ENCODE peak calls at places on chromosomes 3 and 15, in eight cellular contexts. One of them, this sample, is unnamed.

GRCh38 chr3:129560931-129561594 is 18.1 kb downstream of the H1-8 start:
- DNase-seq in ovary: peak
- DNase-seq in PC-3: no peak
- DNase-seq in IMR-90: peak
- DNase-seq in PC-9: no peak
- DNase-seq in SK-N-SH: peak
- DNase-seq in tibial artery: peak
- DNase-seq in lower lobe of right lung: peak
- DNase-seq in this sample: peak

GRCh38 chr15:89888214-89888804 is 5.5 kb downstream of the AP3S2 start:
- DNase-seq in ovary: no peak
- DNase-seq in PC-3: peak
- DNase-seq in IMR-90: peak
- DNase-seq in PC-9: peak
- DNase-seq in SK-N-SH: no peak
- DNase-seq in tibial artery: no peak
- DNase-seq in lower lobe of right lung: no peak
- DNase-seq in this sample: peak

GRCh38 chr3:142106536-142106935 is 42.8 kb downstream of the TFDP2 start:
- DNase-seq in ovary: no peak
- DNase-seq in PC-3: no peak
- DNase-seq in IMR-90: no peak
- DNase-seq in PC-9: no peak
- DNase-seq in SK-N-SH: no peak
- DNase-seq in tibial artery: no peak
- DNase-seq in lower lobe of right lung: no peak
- DNase-seq in this sample: no peak

GRCh38 chr15:60791216-60791615 is 312.3 kb upstream of the ICE2 start:
- DNase-seq in ovary: no peak
- DNase-seq in PC-3: no peak
- DNase-seq in IMR-90: no peak
- DNase-seq in PC-9: no peak
- DNase-seq in SK-N-SH: no peak
- DNase-seq in tibial artery: no peak
- DNase-seq in lower lobe of right lung: no peak
- DNase-seq in this sample: no peak

GRCh38 chr3:13080591-13080990 is 7.4 kb upstream of the IQSEC1 start:
- DNase-seq in ovary: no peak
- DNase-seq in PC-3: peak
- DNase-seq in IMR-90: no peak
- DNase-seq in PC-9: no peak
- DNase-seq in SK-N-SH: no peak
- DNase-seq in tibial artery: peak
- DNase-seq in lower lobe of right lung: no peak
- DNase-seq in this sample: no peak

GRCh38 chr3:187955076-187955952 is 198.6 kb upstream of the LPP start:
- DNase-seq in ovary: no peak
- DNase-seq in PC-3: peak
- DNase-seq in IMR-90: peak
- DNase-seq in PC-9: peak
- DNase-seq in SK-N-SH: no peak
- DNase-seq in tibial artery: peak
- DNase-seq in lower lobe of right lung: no peak
- DNase-seq in this sample: peak

GRCh38 chr3:5301671-5302297 is 114.3 kb downstream of the EDEM1 start:
- DNase-seq in ovary: no peak
- DNase-seq in PC-3: peak
- DNase-seq in IMR-90: peak
- DNase-seq in PC-9: no peak
- DNase-seq in SK-N-SH: no peak
- DNase-seq in tibial artery: no peak
- DNase-seq in lower lobe of right lung: no peak
- DNase-seq in this sample: no peak

GRCh38 chr3:48188266-48189201 is at the start of gene CDC25A:
- DNase-seq in ovary: peak
- DNase-seq in PC-3: peak
- DNase-seq in IMR-90: peak
- DNase-seq in PC-9: peak
- DNase-seq in SK-N-SH: peak
- DNase-seq in tibial artery: peak
- DNase-seq in lower lobe of right lung: peak
- DNase-seq in this sample: peak

GRCh38 chr3:56323986-56324420 is 144.3 kb downstream of the ERC2 start:
- DNase-seq in ovary: no peak
- DNase-seq in PC-3: peak
- DNase-seq in IMR-90: peak
- DNase-seq in PC-9: no peak
- DNase-seq in SK-N-SH: no peak
- DNase-seq in tibial artery: peak
- DNase-seq in lower lobe of right lung: no peak
- DNase-seq in this sample: peak

GRCh38 chr3:76400141-76400540 is 614.8 kb upstream of the ZNF717 start:
- DNase-seq in ovary: no peak
- DNase-seq in PC-3: peak
- DNase-seq in IMR-90: peak
- DNase-seq in PC-9: no peak
- DNase-seq in SK-N-SH: no peak
- DNase-seq in tibial artery: no peak
- DNase-seq in lower lobe of right lung: no peak
- DNase-seq in this sample: no peak

GRCh38 chr15:55526559-55527036 is 18.6 kb upstream of the DNAAF4 start:
- DNase-seq in ovary: no peak
- DNase-seq in PC-3: peak
- DNase-seq in IMR-90: peak
- DNase-seq in PC-9: no peak
- DNase-seq in SK-N-SH: peak
- DNase-seq in tibial artery: no peak
- DNase-seq in lower lobe of right lung: no peak
- DNase-seq in this sample: peak
- TF ChIP-seq CTCF in ovary: no peak
- TF ChIP-seq CTCF in PC-3: peak
- TF ChIP-seq CTCF in IMR-90: peak
- TF ChIP-seq CTCF in PC-9: peak
- TF ChIP-seq CTCF in SK-N-SH: peak
- TF ChIP-seq CTCF in tibial artery: no peak
- TF ChIP-seq CTCF in lower lobe of right lung: peak
- TF ChIP-seq CTCF in this sample: peak

GRCh38 chr3:30894521-30895289 is at the start of gene GADL1:
- DNase-seq in ovary: peak
- DNase-seq in PC-3: peak
- DNase-seq in IMR-90: peak
- DNase-seq in PC-9: no peak
- DNase-seq in SK-N-SH: peak
- DNase-seq in tibial artery: peak
- DNase-seq in lower lobe of right lung: peak
- DNase-seq in this sample: peak
- H3K4me3 ChIP-seq in ovary: peak
- H3K4me3 ChIP-seq in PC-3: peak
- H3K4me3 ChIP-seq in IMR-90: peak
- H3K4me3 ChIP-seq in PC-9: no peak
- H3K4me3 ChIP-seq in SK-N-SH: peak
- H3K4me3 ChIP-seq in tibial artery: peak
- H3K4me3 ChIP-seq in lower lobe of right lung: peak
- H3K4me3 ChIP-seq in this sample: peak

DNA sequence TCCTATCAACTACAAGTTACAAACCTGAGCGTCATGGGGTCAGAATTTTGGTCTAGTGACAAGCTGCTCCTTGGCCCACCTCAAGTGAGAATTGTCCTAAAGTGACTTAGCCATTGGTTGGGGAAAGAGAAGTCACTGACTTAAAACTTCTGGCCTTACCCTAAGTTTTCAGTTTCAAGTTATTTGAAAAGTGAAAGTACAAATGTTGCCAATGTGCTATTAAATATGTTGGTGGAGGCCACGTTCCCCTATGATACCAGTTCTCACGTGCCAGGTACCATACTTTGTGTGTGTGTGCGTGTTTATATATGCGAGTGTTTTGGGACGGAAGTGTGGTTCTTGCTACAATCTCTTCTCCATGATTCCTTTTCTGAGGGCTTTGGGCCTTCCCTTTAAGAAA is 22.6 kb upstream of the RASGRP1 start:
- DNase-seq in ovary: no peak
- DNase-seq in PC-3: no peak
- DNase-seq in IMR-90: no peak
- DNase-seq in PC-9: no peak
- DNase-seq in SK-N-SH: no peak
- DNase-seq in tibial artery: no peak
- DNase-seq in lower lobe of right lung: no peak
- DNase-seq in this sample: no peak
- TF ChIP-seq CTCF in ovary: no peak
- TF ChIP-seq CTCF in PC-3: no peak
- TF ChIP-seq CTCF in IMR-90: no peak
- TF ChIP-seq CTCF in PC-9: no peak
- TF ChIP-seq CTCF in SK-N-SH: no peak
- TF ChIP-seq CTCF in tibial artery: no peak
- TF ChIP-seq CTCF in lower lobe of right lung: no peak
- TF ChIP-seq CTCF in this sample: no peak

GRCh38 chr3:184785856-184786255 is 26.1 kb upstream of the VPS8 start:
- DNase-seq in ovary: no peak
- DNase-seq in PC-3: no peak
- DNase-seq in IMR-90: no peak
- DNase-seq in PC-9: no peak
- DNase-seq in SK-N-SH: peak
- DNase-seq in tibial artery: no peak
- DNase-seq in lower lobe of right lung: no peak
- DNase-seq in this sample: no peak

GRCh38 chr3:184789314-184789998 is 22.5 kb upstream of the VPS8 start:
- DNase-seq in ovary: no peak
- DNase-seq in PC-3: no peak
- DNase-seq in IMR-90: no peak
- DNase-seq in PC-9: no peak
- DNase-seq in SK-N-SH: peak
- DNase-seq in tibial artery: no peak
- DNase-seq in lower lobe of right lung: no peak
- DNase-seq in this sample: no peak

GRCh38 chr3:184788751-184789150 is 23.2 kb upstream of the VPS8 start:
- DNase-seq in ovary: no peak
- DNase-seq in PC-3: peak
- DNase-seq in IMR-90: no peak
- DNase-seq in PC-9: peak
- DNase-seq in SK-N-SH: peak
- DNase-seq in tibial artery: no peak
- DNase-seq in lower lobe of right lung: no peak
- DNase-seq in this sample: no peak

GRCh38 chr3:184785106-184785505 is 26.9 kb upstream of the VPS8 start:
- DNase-seq in ovary: no peak
- DNase-seq in PC-3: no peak
- DNase-seq in IMR-90: no peak
- DNase-seq in PC-9: no peak
- DNase-seq in SK-N-SH: peak
- DNase-seq in tibial artery: no peak
- DNase-seq in lower lobe of right lung: no peak
- DNase-seq in this sample: no peak

DNA sequence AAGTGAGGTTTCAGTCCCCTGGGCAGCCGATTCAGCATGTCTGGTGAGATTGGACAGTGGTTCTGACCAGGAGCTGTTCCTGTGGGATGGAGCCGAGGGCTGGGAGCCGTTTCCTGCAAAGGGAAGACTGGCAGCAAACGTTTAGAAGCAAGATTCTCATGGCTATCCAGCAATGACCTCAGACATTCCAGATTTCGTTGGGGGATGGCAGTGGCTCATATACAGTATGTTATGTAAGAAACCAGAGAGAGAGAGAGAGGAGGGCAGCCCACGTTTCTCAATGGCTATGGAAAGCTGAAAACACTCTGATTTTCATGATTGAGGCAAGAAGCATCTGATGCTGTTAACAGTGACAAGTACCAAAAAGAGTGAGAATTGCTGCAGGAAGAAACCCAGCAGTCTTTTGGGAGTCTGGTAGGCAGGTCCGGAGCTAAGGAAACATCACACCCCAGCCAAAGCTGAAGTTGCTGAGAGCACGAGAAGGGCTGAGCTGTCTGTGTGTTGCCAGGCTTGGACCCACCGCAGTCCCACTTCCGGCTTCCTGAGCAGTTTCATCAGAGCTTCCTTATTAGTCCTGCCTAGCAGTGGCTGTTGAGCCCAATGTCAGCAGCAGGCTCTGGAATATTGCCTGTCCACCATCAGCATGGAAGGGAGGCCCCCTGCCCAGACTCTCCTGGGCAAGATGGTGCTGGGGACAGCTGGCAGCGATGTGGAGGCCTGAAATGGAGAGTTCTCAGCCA is 25.5 kb upstream of the VPS8 start:
- DNase-seq in ovary: peak
- DNase-seq in PC-3: no peak
- DNase-seq in IMR-90: peak
- DNase-seq in PC-9: no peak
- DNase-seq in SK-N-SH: peak
- DNase-seq in tibial artery: peak
- DNase-seq in lower lobe of right lung: peak
- DNase-seq in this sample: peak
- H3K4me3 ChIP-seq in ovary: no peak
- H3K4me3 ChIP-seq in PC-3: no peak
- H3K4me3 ChIP-seq in IMR-90: peak
- H3K4me3 ChIP-seq in PC-9: no peak
- H3K4me3 ChIP-seq in SK-N-SH: no peak
- H3K4me3 ChIP-seq in tibial artery: peak
- H3K4me3 ChIP-seq in lower lobe of right lung: no peak
- H3K4me3 ChIP-seq in this sample: no peak

GRCh38 chr3:189512039-189512438 is 119.2 kb upstream of the TP63 start:
- DNase-seq in ovary: no peak
- DNase-seq in PC-3: no peak
- DNase-seq in IMR-90: no peak
- DNase-seq in PC-9: no peak
- DNase-seq in SK-N-SH: no peak
- DNase-seq in tibial artery: no peak
- DNase-seq in lower lobe of right lung: no peak
- DNase-seq in this sample: no peak
- TF ChIP-seq CTCF in ovary: no peak
- TF ChIP-seq CTCF in PC-3: no peak
- TF ChIP-seq CTCF in IMR-90: no peak
- TF ChIP-seq CTCF in PC-9: no peak
- TF ChIP-seq CTCF in SK-N-SH: no peak
- TF ChIP-seq CTCF in tibial artery: no peak
- TF ChIP-seq CTCF in lower lobe of right lung: no peak
- TF ChIP-seq CTCF in this sample: no peak

DNA sequence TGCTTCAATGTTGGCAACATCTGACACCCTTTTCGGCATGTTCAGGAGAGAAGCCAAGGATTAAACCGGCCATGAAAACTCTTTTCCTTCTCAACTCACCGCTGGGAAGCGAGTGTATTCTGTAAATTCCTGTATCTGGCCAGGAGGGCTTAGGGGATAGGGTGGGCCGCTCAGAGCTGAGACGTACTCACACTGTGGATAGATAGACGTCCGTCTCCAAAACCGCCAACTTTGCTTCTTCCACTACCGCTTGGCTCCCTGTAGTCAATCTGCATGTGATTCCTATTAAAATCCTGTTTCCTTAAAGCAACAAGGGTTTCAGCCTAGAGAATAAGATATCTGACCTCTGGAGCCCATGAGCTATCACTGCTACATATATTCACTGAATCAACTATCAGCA is 439.1 kb upstream of the ARRDC4 start:
- DNase-seq in ovary: no peak
- DNase-seq in PC-3: no peak
- DNase-seq in IMR-90: no peak
- DNase-seq in PC-9: no peak
- DNase-seq in SK-N-SH: no peak
- DNase-seq in tibial artery: no peak
- DNase-seq in lower lobe of right lung: no peak
- DNase-seq in this sample: no peak
- H3K4me3 ChIP-seq in ovary: no peak
- H3K4me3 ChIP-seq in PC-3: no peak
- H3K4me3 ChIP-seq in IMR-90: no peak
- H3K4me3 ChIP-seq in PC-9: no peak
- H3K4me3 ChIP-seq in SK-N-SH: no peak
- H3K4me3 ChIP-seq in tibial artery: no peak
- H3K4me3 ChIP-seq in lower lobe of right lung: no peak
- H3K4me3 ChIP-seq in this sample: no peak

GRCh38 chr3:52529376-52530333 is 4.0 kb downstream of the NT5DC2 start:
- DNase-seq in ovary: peak
- DNase-seq in PC-3: no peak
- DNase-seq in IMR-90: peak
- DNase-seq in PC-9: no peak
- DNase-seq in SK-N-SH: peak
- DNase-seq in tibial artery: peak
- DNase-seq in lower lobe of right lung: no peak
- DNase-seq in this sample: peak
- TF ChIP-seq CTCF in ovary: no peak
- TF ChIP-seq CTCF in PC-3: no peak
- TF ChIP-seq CTCF in IMR-90: no peak
- TF ChIP-seq CTCF in PC-9: no peak
- TF ChIP-seq CTCF in SK-N-SH: no peak
- TF ChIP-seq CTCF in tibial artery: no peak
- TF ChIP-seq CTCF in lower lobe of right lung: no peak
- TF ChIP-seq CTCF in this sample: no peak